ENCODE peak calls at places on chromosomes 2 and 18, in seven cellular contexts. Y is Calu3, J is endodermal cell, E is GM12865, G is kidney, P is HCT116, B is progenitor cell of endocrine pancreas. H is an unnamed sample.

GRCh38 chr2:39405364-39405763 is 31.7 kb downstream of the MAP4K3 start:
- DNase-seq in Y (no peak), J (no peak), E (no peak), G (no peak), P (no peak), B (no peak), H (no peak)

GRCh38 chr2:106038598-106039375 is 155.3 kb downstream of the UXS1 start:
- DNase-seq in Y (no peak), J (no peak), E (no peak), G (no peak), P (no peak), B (no peak), H (no peak)

GRCh38 chr18:10142496-10143160 is 228.8 kb downstream of the VAPA start:
- DNase-seq in Y (peak), J (no peak), E (no peak), G (no peak), P (no peak), B (no peak), H (no peak)

GRCh38 chr2:180747728-180748127 is 232.7 kb upstream of the UBE2E3 start:
- DNase-seq in Y (peak), J (no peak), E (no peak), G (no peak), P (no peak), B (no peak), H (no peak)

GRCh38 chr2:99763764-99764163 is 273.9 kb upstream of the REV1 start:
- DNase-seq in Y (no peak), J (no peak), E (no peak), G (no peak), P (no peak), B (no peak), H (no peak)

GRCh38 chr2:167196461-167197252 is 308.4 kb downstream of the XIRP2 start:
- DNase-seq in Y (peak), J (no peak), E (peak), G (no peak), P (no peak), B (no peak), H (no peak)

GRCh38 chr2:182020319-182021055 is 34.8 kb downstream of the PPP1R1C start:
- DNase-seq in Y (no peak), J (no peak), E (no peak), G (no peak), P (no peak), B (no peak), H (no peak)

GRCh38 chr2:141201161-141201560 is 929.7 kb downstream of the LRP1B start:
- DNase-seq in Y (no peak), J (no peak), E (no peak), G (no peak), P (no peak), B (no peak), H (no peak)

GRCh38 chr18:50955246-50955645 is 12.6 kb upstream of the ELAC1 start:
- DNase-seq in Y (no peak), J (peak), E (no peak), G (no peak), P (no peak), B (no peak), H (no peak)

GRCh38 chr2:1715184-1716012 is 28.9 kb downstream of the PXDN start:
- DNase-seq in Y (no peak), J (no peak), E (no peak), G (peak), P (no peak), B (no peak), H (no peak)

GRCh38 chr2:224671731-224672130 is 44.4 kb downstream of the CCDC195 start:
- DNase-seq in Y (no peak), J (no peak), E (no peak), G (no peak), P (no peak), B (no peak), H (no peak)

GRCh38 chr18:56097561-56098095 is 509.6 kb upstream of the TCF4 start:
- DNase-seq in Y (no peak), J (no peak), E (no peak), G (no peak), P (no peak), B (no peak), H (no peak)

GRCh38 chr2:75390184-75390583 is 170.6 kb downstream of the EVA1A start:
- DNase-seq in Y (no peak), J (no peak), E (no peak), G (no peak), P (no peak), B (no peak), H (no peak)

GRCh38 chr18:51041677-51042076 is 11.7 kb downstream of the SMAD4 start:
- DNase-seq in Y (no peak), J (no peak), E (no peak), G (no peak), P (no peak), B (no peak), H (no peak)

GRCh38 chr18:30175061-30175574 is 867.4 kb downstream of the DSC3 start:
- DNase-seq in Y (no peak), J (no peak), E (no peak), G (peak), P (no peak), B (no peak), H (no peak)

GRCh38 chr2:21175895-21176646 is 52.3 kb downstream of the TDRD15 start:
- DNase-seq in Y (no peak), J (no peak), E (no peak), G (no peak), P (no peak), B (no peak), H (no peak)

GRCh38 chr2:129483366-129483765 is 496.1 kb upstream of the RAB6C start:
- DNase-seq in Y (no peak), J (no peak), E (peak), G (no peak), P (no peak), B (no peak), H (no peak)

GRCh38 chr2:18339326-18339725 is 221.1 kb downstream of the RDH14 start:
- DNase-seq in Y (no peak), J (no peak), E (no peak), G (no peak), P (no peak), B (no peak), H (no peak)

GRCh38 chr2:61910603-61911002 is 5.1 kb downstream of the COMMD1 start:
- DNase-seq in Y (peak), J (no peak), E (no peak), G (no peak), P (no peak), B (no peak), H (no peak)

GRCh38 chr2:184599875-184600227 is 1.5 kb downstream of the ZNF804A start:
- DNase-seq in Y (no peak), J (no peak), E (no peak), G (no peak), P (no peak), B (no peak), H (no peak)

GRCh38 chr2:45074713-45075112 is 65.5 kb upstream of the SIX2 start:
- DNase-seq in Y (no peak), J (no peak), E (no peak), G (no peak), P (no peak), B (no peak), H (peak)

GRCh38 chr2:189794308-189794707 is 10.1 kb downstream of the PMS1 start:
- DNase-seq in Y (no peak), J (no peak), E (no peak), G (no peak), P (no peak), B (no peak), H (no peak)

GRCh38 chr18:69539404-69539803 is 138.7 kb downstream of the DOK6 start:
- DNase-seq in Y (no peak), J (no peak), E (no peak), G (no peak), P (no peak), B (no peak), H (no peak)

GRCh38 chr18:80068571-80069272 is 34.5 kb downstream of the RBFA start:
- DNase-seq in Y (no peak), J (no peak), E (no peak), G (no peak), P (no peak), B (no peak), H (no peak)

GRCh38 chr2:142966281-142966680 is 88.8 kb downstream of the KYNU start:
- DNase-seq in Y (no peak), J (no peak), E (no peak), G (no peak), P (no peak), B (no peak), H (no peak)

GRCh38 chr2:54208364-54209240 is 47.4 kb downstream of the TSPYL6 start:
- DNase-seq in Y (no peak), J (no peak), E (no peak), G (no peak), P (no peak), B (no peak), H (no peak)

GRCh38 chr2:223930002-223930976 is 14.8 kb downstream of the WDFY1 start:
- DNase-seq in Y (no peak), J (peak), E (no peak), G (peak), P (no peak), B (no peak), H (no peak)

GRCh38 chr2:64594563-64594989 is 59.1 kb downstream of the SERTAD2 start:
- DNase-seq in Y (no peak), J (no peak), E (no peak), G (no peak), P (no peak), B (no peak), H (no peak)

GRCh38 chr2:118658581-118659248 is 188.7 kb downstream of the EN1 start:
- DNase-seq in Y (no peak), J (no peak), E (no peak), G (no peak), P (no peak), B (no peak), H (no peak)

GRCh38 chr2:9950521-9951271 is 797 bp upstream of the GRHL1 start:
- DNase-seq in Y (peak), J (peak), E (peak), G (peak), P (no peak), B (peak), H (peak)

GRCh38 chr2:118530976-118531375 is 316.5 kb downstream of the EN1 start:
- DNase-seq in Y (no peak), J (no peak), E (no peak), G (no peak), P (peak), B (no peak), H (no peak)

GRCh38 chr2:112701092-112701491 is 19.7 kb upstream of the NT5DC4 start:
- DNase-seq in Y (no peak), J (no peak), E (no peak), G (no peak), P (no peak), B (no peak), H (peak)

GRCh38 chr2:41932241-41933034 is 115.4 kb upstream of the PKDCC start:
- DNase-seq in Y (no peak), J (no peak), E (no peak), G (peak), P (no peak), B (no peak), H (peak)

GRCh38 chr18:74532511-74533025 is 1.7 kb upstream of the CNDP1 start:
- DNase-seq in Y (no peak), J (peak), E (no peak), G (peak), P (no peak), B (no peak), H (no peak)

GRCh38 chr2:15869871-15870270 is 70.5 kb upstream of the MYCN start:
- DNase-seq in Y (no peak), J (no peak), E (no peak), G (no peak), P (no peak), B (no peak), H (no peak)

GRCh38 chr18:22186484-22186971 is 17.1 kb downstream of the GATA6 start:
- DNase-seq in Y (no peak), J (peak), E (no peak), G (no peak), P (no peak), B (no peak), H (no peak)

GRCh38 chr2:232713505-232713904 is 16.4 kb downstream of the GIGYF2 start:
- DNase-seq in Y (no peak), J (no peak), E (no peak), G (no peak), P (no peak), B (no peak), H (no peak)

GRCh38 chr2:148586528-148587128 is 57.9 kb upstream of the EPC2 start:
- DNase-seq in Y (no peak), J (no peak), E (no peak), G (no peak), P (no peak), B (no peak), H (no peak)

GRCh38 chr18:9531791-9532410 is 56.6 kb downstream of the RALBP1 start:
- DNase-seq in Y (no peak), J (no peak), E (no peak), G (no peak), P (no peak), B (no peak), H (no peak)

GRCh38 chr2:175017618-175018414 is 12.6 kb upstream of the CHN1 start:
- DNase-seq in Y (no peak), J (no peak), E (no peak), G (no peak), P (no peak), B (no peak), H (no peak)
- TF ChIP-seq CTCF in Y (no peak), J (no peak), E (no peak), G (no peak), P (no peak), B (no peak), H (no peak)

GRCh38 chr2:71455011-71455740 is 1.8 kb downstream of the DYSF start:
- DNase-seq in Y (no peak), J (peak), E (no peak), G (no peak), P (no peak), B (no peak), H (no peak)
- TF ChIP-seq CTCF in Y (no peak), J (peak), E (no peak), G (no peak), P (no peak), B (no peak), H (no peak)

GRCh38 chr18:40529478-40529877 is 1425.6 kb upstream of the PIK3C3 start:
- DNase-seq in Y (no peak), J (no peak), E (no peak), G (no peak), P (no peak), B (no peak), H (no peak)
- TF ChIP-seq CTCF in Y (no peak), J (peak), E (no peak), G (no peak), P (no peak), B (peak), H (peak)

GRCh38 chr2:67453365-67453764 is 56.2 kb downstream of the ETAA1 start:
- DNase-seq in Y (no peak), J (no peak), E (no peak), G (no peak), P (no peak), B (no peak), H (no peak)
- TF ChIP-seq CTCF in Y (no peak), J (no peak), E (no peak), G (no peak), P (no peak), B (no peak), H (no peak)

DNA sequence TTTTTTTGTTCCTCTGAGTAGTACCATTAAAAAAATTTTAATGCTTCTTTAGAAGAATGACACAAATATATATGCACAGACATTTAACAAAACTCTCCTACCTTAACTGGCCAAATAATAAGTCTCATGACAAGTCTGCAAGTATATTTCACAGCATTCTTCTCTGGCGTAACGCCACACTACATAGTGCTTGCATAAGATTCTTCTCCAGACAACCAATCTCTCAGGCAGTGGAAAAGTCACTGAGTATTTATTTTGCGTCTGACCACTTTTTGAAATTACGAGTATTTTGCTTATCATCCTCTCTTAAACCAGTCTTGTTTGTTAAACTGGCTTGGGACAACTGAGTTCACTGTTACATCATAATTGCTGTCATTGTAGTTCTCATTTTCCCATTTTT is 749.2 kb downstream of the ADCYAP1 start:
- DNase-seq in Y (no peak), J (no peak), E (no peak), G (no peak), P (no peak), B (no peak), H (no peak)
- TF ChIP-seq CTCF in Y (no peak), J (no peak), E (no peak), G (no peak), P (no peak), B (no peak), H (no peak)

H was measured in type B pancreatic cell.